ENCODE peak calls at places on chromosomes 12 and 14, in eight cellular contexts. One of them, this sample, is unnamed.

GRCh38 chr12:24135158-24135850 is 185.8 kb upstream of the SOX5 start:
- DNase-seq in C1 segment of cervical spinal cord: no peak
- DNase-seq in stimulated activated CD8-positive, alpha-beta memory T cell treated with anti-CD3 and anti-CD28 coated beads, Interleukin-2, amount 100 ng/mL, for 1 hour: no peak
- DNase-seq in cardiac fibroblast: no peak
- DNase-seq in activated CD4-positive, alpha-beta T cell treated with anti-CD3 and anti-CD28 coated beads, Interleukin-2, amount 10 ng/mL, durations not matched to agents 7 days and 5 days: no peak
- DNase-seq in aorta: no peak
- DNase-seq in memory B cell: no peak
- DNase-seq in NCI-H748 treated with DMSO at 0.1 percent for 48 hours: no peak
- DNase-seq in this sample: no peak

GRCh38 chr12:4800555-4800954 is 80.4 kb downstream of the GALNT8 start:
- DNase-seq in activated CD4-positive, alpha-beta T cell treated with anti-CD3 and anti-CD28 coated beads, Interleukin-2, amount 10 ng/mL, durations not matched to agents 7 days and 5 days: no peak
- DNase-seq in NCI-H748 treated with DMSO at 0.1 percent for 48 hours: no peak
- DNase-seq in stimulated activated CD8-positive, alpha-beta memory T cell treated with anti-CD3 and anti-CD28 coated beads, Interleukin-2, amount 100 ng/mL, for 1 hour: no peak
- DNase-seq in cardiac fibroblast: no peak
- DNase-seq in C1 segment of cervical spinal cord: no peak
- DNase-seq in aorta: no peak
- DNase-seq in memory B cell: no peak
- DNase-seq in this sample: no peak

GRCh38 chr12:112978163-112979081 is at the start of gene OAS2:
- DNase-seq in memory B cell: peak; percentile 63
- DNase-seq in cardiac fibroblast: peak; percentile 86
- DNase-seq in C1 segment of cervical spinal cord: peak; percentile 23
- DNase-seq in stimulated activated CD8-positive, alpha-beta memory T cell treated with anti-CD3 and anti-CD28 coated beads, Interleukin-2, amount 100 ng/mL, for 1 hour: peak; percentile 62
- DNase-seq in aorta: peak; percentile 76
- DNase-seq in activated CD4-positive, alpha-beta T cell treated with anti-CD3 and anti-CD28 coated beads, Interleukin-2, amount 10 ng/mL, durations not matched to agents 7 days and 5 days: peak; percentile 94
- DNase-seq in NCI-H748 treated with DMSO at 0.1 percent for 48 hours: no peak
- DNase-seq in this sample: peak; percentile 46

GRCh38 chr12:113278141-113278540 is 56.8 kb downstream of the SLC8B1 start:
- DNase-seq in activated CD4-positive, alpha-beta T cell treated with anti-CD3 and anti-CD28 coated beads, Interleukin-2, amount 10 ng/mL, durations not matched to agents 7 days and 5 days: no peak
- DNase-seq in aorta: no peak
- DNase-seq in memory B cell: no peak
- DNase-seq in C1 segment of cervical spinal cord: no peak
- DNase-seq in NCI-H748 treated with DMSO at 0.1 percent for 48 hours: no peak
- DNase-seq in cardiac fibroblast: no peak
- DNase-seq in stimulated activated CD8-positive, alpha-beta memory T cell treated with anti-CD3 and anti-CD28 coated beads, Interleukin-2, amount 100 ng/mL, for 1 hour: no peak
- DNase-seq in this sample: no peak

GRCh38 chr12:80041691-80042090 is 57.6 kb upstream of the OTOGL start:
- DNase-seq in NCI-H748 treated with DMSO at 0.1 percent for 48 hours: no peak
- DNase-seq in activated CD4-positive, alpha-beta T cell treated with anti-CD3 and anti-CD28 coated beads, Interleukin-2, amount 10 ng/mL, durations not matched to agents 7 days and 5 days: no peak
- DNase-seq in memory B cell: no peak
- DNase-seq in cardiac fibroblast: peak; percentile 49
- DNase-seq in C1 segment of cervical spinal cord: no peak
- DNase-seq in aorta: no peak
- DNase-seq in stimulated activated CD8-positive, alpha-beta memory T cell treated with anti-CD3 and anti-CD28 coated beads, Interleukin-2, amount 100 ng/mL, for 1 hour: no peak
- DNase-seq in this sample: peak; percentile 19

GRCh38 chr14:98446508-98446907 is 825.5 kb downstream of the BCL11B start:
- DNase-seq in activated CD4-positive, alpha-beta T cell treated with anti-CD3 and anti-CD28 coated beads, Interleukin-2, amount 10 ng/mL, durations not matched to agents 7 days and 5 days: no peak
- DNase-seq in memory B cell: no peak
- DNase-seq in aorta: no peak
- DNase-seq in stimulated activated CD8-positive, alpha-beta memory T cell treated with anti-CD3 and anti-CD28 coated beads, Interleukin-2, amount 100 ng/mL, for 1 hour: no peak
- DNase-seq in NCI-H748 treated with DMSO at 0.1 percent for 48 hours: no peak
- DNase-seq in C1 segment of cervical spinal cord: no peak
- DNase-seq in cardiac fibroblast: no peak
- DNase-seq in this sample: no peak

GRCh38 chr12:59322473-59322872 is 273.4 kb upstream of the SLC16A7 start:
- DNase-seq in C1 segment of cervical spinal cord: peak; percentile 71
- DNase-seq in aorta: no peak
- DNase-seq in cardiac fibroblast: no peak
- DNase-seq in stimulated activated CD8-positive, alpha-beta memory T cell treated with anti-CD3 and anti-CD28 coated beads, Interleukin-2, amount 100 ng/mL, for 1 hour: no peak
- DNase-seq in activated CD4-positive, alpha-beta T cell treated with anti-CD3 and anti-CD28 coated beads, Interleukin-2, amount 10 ng/mL, durations not matched to agents 7 days and 5 days: no peak
- DNase-seq in NCI-H748 treated with DMSO at 0.1 percent for 48 hours: peak; percentile 42
- DNase-seq in memory B cell: no peak
- DNase-seq in this sample: no peak

GRCh38 chr12:22658214-22658613 is 33.2 kb downstream of the ETNK1 start:
- DNase-seq in NCI-H748 treated with DMSO at 0.1 percent for 48 hours: no peak
- DNase-seq in cardiac fibroblast: peak; percentile 8
- DNase-seq in stimulated activated CD8-positive, alpha-beta memory T cell treated with anti-CD3 and anti-CD28 coated beads, Interleukin-2, amount 100 ng/mL, for 1 hour: no peak
- DNase-seq in activated CD4-positive, alpha-beta T cell treated with anti-CD3 and anti-CD28 coated beads, Interleukin-2, amount 10 ng/mL, durations not matched to agents 7 days and 5 days: no peak
- DNase-seq in memory B cell: no peak
- DNase-seq in C1 segment of cervical spinal cord: no peak
- DNase-seq in aorta: no peak
- DNase-seq in this sample: peak; percentile 56

GRCh38 chr12:10409387-10409786 is at the start of gene KLRC4:
- DNase-seq in NCI-H748 treated with DMSO at 0.1 percent for 48 hours: no peak
- DNase-seq in cardiac fibroblast: no peak
- DNase-seq in activated CD4-positive, alpha-beta T cell treated with anti-CD3 and anti-CD28 coated beads, Interleukin-2, amount 10 ng/mL, durations not matched to agents 7 days and 5 days: no peak
- DNase-seq in stimulated activated CD8-positive, alpha-beta memory T cell treated with anti-CD3 and anti-CD28 coated beads, Interleukin-2, amount 100 ng/mL, for 1 hour: no peak
- DNase-seq in C1 segment of cervical spinal cord: no peak
- DNase-seq in memory B cell: no peak
- DNase-seq in aorta: no peak
- DNase-seq in this sample: no peak

GRCh38 chr12:69639400-69640016 is 28.8 kb upstream of the LRRC10 start:
- DNase-seq in memory B cell: peak; percentile 52
- DNase-seq in activated CD4-positive, alpha-beta T cell treated with anti-CD3 and anti-CD28 coated beads, Interleukin-2, amount 10 ng/mL, durations not matched to agents 7 days and 5 days: peak; percentile 65
- DNase-seq in aorta: peak; percentile 73
- DNase-seq in cardiac fibroblast: peak; percentile 79
- DNase-seq in NCI-H748 treated with DMSO at 0.1 percent for 48 hours: peak; percentile 13
- DNase-seq in C1 segment of cervical spinal cord: peak; percentile 32
- DNase-seq in stimulated activated CD8-positive, alpha-beta memory T cell treated with anti-CD3 and anti-CD28 coated beads, Interleukin-2, amount 100 ng/mL, for 1 hour: peak; percentile 36
- DNase-seq in this sample: peak; percentile 72

GRCh38 chr12:13982010-13982409 is 608 bp upstream of the GRIN2B start:
- DNase-seq in cardiac fibroblast: no peak
- DNase-seq in aorta: no peak
- DNase-seq in C1 segment of cervical spinal cord: no peak
- DNase-seq in memory B cell: no peak
- DNase-seq in activated CD4-positive, alpha-beta T cell treated with anti-CD3 and anti-CD28 coated beads, Interleukin-2, amount 10 ng/mL, durations not matched to agents 7 days and 5 days: no peak
- DNase-seq in stimulated activated CD8-positive, alpha-beta memory T cell treated with anti-CD3 and anti-CD28 coated beads, Interleukin-2, amount 100 ng/mL, for 1 hour: no peak
- DNase-seq in NCI-H748 treated with DMSO at 0.1 percent for 48 hours: no peak
- DNase-seq in this sample: no peak

GRCh38 chr14:33335366-33335765 is 396.7 kb downstream of the NPAS3 start:
- DNase-seq in NCI-H748 treated with DMSO at 0.1 percent for 48 hours: no peak
- DNase-seq in cardiac fibroblast: no peak
- DNase-seq in aorta: no peak
- DNase-seq in memory B cell: no peak
- DNase-seq in stimulated activated CD8-positive, alpha-beta memory T cell treated with anti-CD3 and anti-CD28 coated beads, Interleukin-2, amount 100 ng/mL, for 1 hour: no peak
- DNase-seq in activated CD4-positive, alpha-beta T cell treated with anti-CD3 and anti-CD28 coated beads, Interleukin-2, amount 10 ng/mL, durations not matched to agents 7 days and 5 days: no peak
- DNase-seq in C1 segment of cervical spinal cord: no peak
- DNase-seq in this sample: no peak

GRCh38 chr14:94027566-94028449 is 1.7 kb downstream of the OTUB2 start:
- DNase-seq in stimulated activated CD8-positive, alpha-beta memory T cell treated with anti-CD3 and anti-CD28 coated beads, Interleukin-2, amount 100 ng/mL, for 1 hour: no peak
- DNase-seq in aorta: no peak
- DNase-seq in activated CD4-positive, alpha-beta T cell treated with anti-CD3 and anti-CD28 coated beads, Interleukin-2, amount 10 ng/mL, durations not matched to agents 7 days and 5 days: no peak
- DNase-seq in C1 segment of cervical spinal cord: no peak
- DNase-seq in NCI-H748 treated with DMSO at 0.1 percent for 48 hours: no peak
- DNase-seq in memory B cell: no peak
- DNase-seq in cardiac fibroblast: no peak
- DNase-seq in this sample: peak; percentile 58

GRCh38 chr12:112303799-112304198 is 78.4 kb downstream of the HECTD4 start:
- DNase-seq in aorta: no peak
- DNase-seq in activated CD4-positive, alpha-beta T cell treated with anti-CD3 and anti-CD28 coated beads, Interleukin-2, amount 10 ng/mL, durations not matched to agents 7 days and 5 days: no peak
- DNase-seq in NCI-H748 treated with DMSO at 0.1 percent for 48 hours: no peak
- DNase-seq in memory B cell: no peak
- DNase-seq in cardiac fibroblast: no peak
- DNase-seq in C1 segment of cervical spinal cord: no peak
- DNase-seq in stimulated activated CD8-positive, alpha-beta memory T cell treated with anti-CD3 and anti-CD28 coated beads, Interleukin-2, amount 100 ng/mL, for 1 hour: no peak
- DNase-seq in this sample: no peak

GRCh38 chr12:106066051-106066705 is 72.6 kb downstream of the NUAK1 start:
- DNase-seq in cardiac fibroblast: no peak
- DNase-seq in activated CD4-positive, alpha-beta T cell treated with anti-CD3 and anti-CD28 coated beads, Interleukin-2, amount 10 ng/mL, durations not matched to agents 7 days and 5 days: no peak
- DNase-seq in C1 segment of cervical spinal cord: no peak
- DNase-seq in stimulated activated CD8-positive, alpha-beta memory T cell treated with anti-CD3 and anti-CD28 coated beads, Interleukin-2, amount 100 ng/mL, for 1 hour: no peak
- DNase-seq in NCI-H748 treated with DMSO at 0.1 percent for 48 hours: no peak
- DNase-seq in memory B cell: no peak
- DNase-seq in aorta: no peak
- DNase-seq in this sample: no peak